ENCODE peak calls at places on chromosomes 6 and 20, in nine cellular contexts. One of them, this sample, is unnamed.

GRCh38 chr6:27168586-27169443 is 78.7 kb upstream of the PRSS16 start:
- DNase-seq in breast epithelium: no peak
- DNase-seq in GM12865: no peak
- DNase-seq in prostate gland: no peak
- DNase-seq in retinal pigment epithelial cell: no peak
- DNase-seq in fibroblast of villous mesenchyme: peak
- DNase-seq in cardiac fibroblast: peak
- DNase-seq in activated B cell treated with CpG ODN at 0.5 μM for 24 hours: no peak
- DNase-seq in foreskin fibroblast: peak
- DNase-seq in this sample: no peak

GRCh38 chr6:4687989-4688947 is 87.9 kb upstream of the CDYL start:
- DNase-seq in breast epithelium: no peak
- DNase-seq in GM12865: no peak
- DNase-seq in prostate gland: no peak
- DNase-seq in retinal pigment epithelial cell: peak
- DNase-seq in fibroblast of villous mesenchyme: peak
- DNase-seq in cardiac fibroblast: peak
- DNase-seq in activated B cell treated with CpG ODN at 0.5 μM for 24 hours: no peak
- DNase-seq in foreskin fibroblast: peak
- DNase-seq in this sample: no peak

GRCh38 chr6:8245736-8246135 is 143.4 kb upstream of the EEF1E1 start:
- DNase-seq in breast epithelium: no peak
- DNase-seq in GM12865: no peak
- DNase-seq in prostate gland: no peak
- DNase-seq in retinal pigment epithelial cell: no peak
- DNase-seq in fibroblast of villous mesenchyme: no peak
- DNase-seq in cardiac fibroblast: no peak
- DNase-seq in activated B cell treated with CpG ODN at 0.5 μM for 24 hours: no peak
- DNase-seq in foreskin fibroblast: no peak
- DNase-seq in this sample: no peak

GRCh38 chr6:142827356-142827755 is 117.6 kb downstream of the HIVEP2 start:
- DNase-seq in breast epithelium: no peak
- DNase-seq in GM12865: no peak
- DNase-seq in prostate gland: no peak
- DNase-seq in retinal pigment epithelial cell: no peak
- DNase-seq in fibroblast of villous mesenchyme: no peak
- DNase-seq in cardiac fibroblast: peak
- DNase-seq in activated B cell treated with CpG ODN at 0.5 μM for 24 hours: no peak
- DNase-seq in foreskin fibroblast: no peak
- DNase-seq in this sample: no peak

GRCh38 chr20:2165871-2166270 is 64.2 kb downstream of the STK35 start:
- DNase-seq in breast epithelium: no peak
- DNase-seq in GM12865: no peak
- DNase-seq in prostate gland: no peak
- DNase-seq in retinal pigment epithelial cell: no peak
- DNase-seq in fibroblast of villous mesenchyme: no peak
- DNase-seq in cardiac fibroblast: no peak
- DNase-seq in activated B cell treated with CpG ODN at 0.5 μM for 24 hours: no peak
- DNase-seq in foreskin fibroblast: no peak
- DNase-seq in this sample: no peak

GRCh38 chr6:71602385-71602949 is 283.9 kb upstream of the RIMS1 start:
- DNase-seq in breast epithelium: no peak
- DNase-seq in GM12865: no peak
- DNase-seq in prostate gland: no peak
- DNase-seq in retinal pigment epithelial cell: peak
- DNase-seq in fibroblast of villous mesenchyme: no peak
- DNase-seq in cardiac fibroblast: peak
- DNase-seq in activated B cell treated with CpG ODN at 0.5 μM for 24 hours: no peak
- DNase-seq in foreskin fibroblast: no peak
- DNase-seq in this sample: no peak

GRCh38 chr6:142301421-142302391 is at the start of gene ADGRG6:
- DNase-seq in breast epithelium: no peak
- DNase-seq in GM12865: peak
- DNase-seq in prostate gland: peak
- DNase-seq in retinal pigment epithelial cell: no peak
- DNase-seq in fibroblast of villous mesenchyme: peak
- DNase-seq in cardiac fibroblast: peak
- DNase-seq in activated B cell treated with CpG ODN at 0.5 μM for 24 hours: peak
- DNase-seq in foreskin fibroblast: no peak
- DNase-seq in this sample: peak

GRCh38 chr6:74170118-74170517 is 474.1 kb downstream of the CD109 start:
- DNase-seq in breast epithelium: no peak
- DNase-seq in GM12865: no peak
- DNase-seq in prostate gland: no peak
- DNase-seq in retinal pigment epithelial cell: no peak
- DNase-seq in fibroblast of villous mesenchyme: peak
- DNase-seq in cardiac fibroblast: peak
- DNase-seq in activated B cell treated with CpG ODN at 0.5 μM for 24 hours: no peak
- DNase-seq in foreskin fibroblast: peak
- DNase-seq in this sample: no peak

GRCh38 chr6:18432180-18432579 is 45.0 kb downstream of the RNF144B start:
- DNase-seq in breast epithelium: no peak
- DNase-seq in GM12865: no peak
- DNase-seq in prostate gland: no peak
- DNase-seq in retinal pigment epithelial cell: no peak
- DNase-seq in fibroblast of villous mesenchyme: peak
- DNase-seq in cardiac fibroblast: peak
- DNase-seq in activated B cell treated with CpG ODN at 0.5 μM for 24 hours: no peak
- DNase-seq in foreskin fibroblast: peak
- DNase-seq in this sample: no peak

GRCh38 chr6:56536536-56536935 is 106.2 kb downstream of the DST start:
- DNase-seq in breast epithelium: no peak
- DNase-seq in GM12865: no peak
- DNase-seq in prostate gland: no peak
- DNase-seq in retinal pigment epithelial cell: no peak
- DNase-seq in fibroblast of villous mesenchyme: no peak
- DNase-seq in cardiac fibroblast: no peak
- DNase-seq in activated B cell treated with CpG ODN at 0.5 μM for 24 hours: no peak
- DNase-seq in foreskin fibroblast: no peak
- DNase-seq in this sample: no peak

GRCh38 chr6:72416744-72417143 is 205.1 kb upstream of the KCNQ5 start:
- DNase-seq in breast epithelium: no peak
- DNase-seq in GM12865: no peak
- DNase-seq in prostate gland: no peak
- DNase-seq in retinal pigment epithelial cell: no peak
- DNase-seq in fibroblast of villous mesenchyme: no peak
- DNase-seq in cardiac fibroblast: no peak
- DNase-seq in activated B cell treated with CpG ODN at 0.5 μM for 24 hours: no peak
- DNase-seq in foreskin fibroblast: no peak
- DNase-seq in this sample: no peak

GRCh38 chr6:18277181-18278006 is 13.1 kb upstream of the DEK start:
- DNase-seq in breast epithelium: no peak
- DNase-seq in GM12865: no peak
- DNase-seq in prostate gland: no peak
- DNase-seq in retinal pigment epithelial cell: no peak
- DNase-seq in fibroblast of villous mesenchyme: no peak
- DNase-seq in cardiac fibroblast: no peak
- DNase-seq in activated B cell treated with CpG ODN at 0.5 μM for 24 hours: no peak
- DNase-seq in foreskin fibroblast: no peak
- DNase-seq in this sample: no peak

GRCh38 chr6:167588920-167589614 is 237.6 kb upstream of the AFDN start:
- DNase-seq in breast epithelium: peak
- DNase-seq in GM12865: no peak
- DNase-seq in prostate gland: no peak
- DNase-seq in retinal pigment epithelial cell: no peak
- DNase-seq in fibroblast of villous mesenchyme: no peak
- DNase-seq in cardiac fibroblast: no peak
- DNase-seq in activated B cell treated with CpG ODN at 0.5 μM for 24 hours: no peak
- DNase-seq in foreskin fibroblast: no peak
- DNase-seq in this sample: no peak

GRCh38 chr20:46312075-46312944 is 4.0 kb upstream of the CDH22 start:
- DNase-seq in breast epithelium: no peak
- DNase-seq in GM12865: no peak
- DNase-seq in prostate gland: no peak
- DNase-seq in retinal pigment epithelial cell: no peak
- DNase-seq in fibroblast of villous mesenchyme: no peak
- DNase-seq in cardiac fibroblast: no peak
- DNase-seq in activated B cell treated with CpG ODN at 0.5 μM for 24 hours: no peak
- DNase-seq in foreskin fibroblast: no peak
- DNase-seq in this sample: no peak

GRCh38 chr6:170174771-170175643 is 115.9 kb downstream of the DLL1 start:
- DNase-seq in breast epithelium: peak
- DNase-seq in GM12865: no peak
- DNase-seq in prostate gland: peak
- DNase-seq in retinal pigment epithelial cell: no peak
- DNase-seq in fibroblast of villous mesenchyme: no peak
- DNase-seq in cardiac fibroblast: no peak
- DNase-seq in activated B cell treated with CpG ODN at 0.5 μM for 24 hours: no peak
- DNase-seq in foreskin fibroblast: no peak
- DNase-seq in this sample: no peak

GRCh38 chr6:26543953-26544352 is 5.8 kb downstream of the HMGN4 start:
- DNase-seq in breast epithelium: no peak
- DNase-seq in GM12865: peak
- DNase-seq in prostate gland: no peak
- DNase-seq in retinal pigment epithelial cell: no peak
- DNase-seq in fibroblast of villous mesenchyme: peak
- DNase-seq in cardiac fibroblast: peak
- DNase-seq in activated B cell treated with CpG ODN at 0.5 μM for 24 hours: no peak
- DNase-seq in foreskin fibroblast: no peak
- DNase-seq in this sample: no peak

GRCh38 chr20:49346682-49347081 is 68.8 kb upstream of the ZNFX1 start:
- DNase-seq in breast epithelium: no peak
- DNase-seq in GM12865: no peak
- DNase-seq in prostate gland: no peak
- DNase-seq in retinal pigment epithelial cell: no peak
- DNase-seq in fibroblast of villous mesenchyme: no peak
- DNase-seq in cardiac fibroblast: no peak
- DNase-seq in activated B cell treated with CpG ODN at 0.5 μM for 24 hours: no peak
- DNase-seq in foreskin fibroblast: no peak
- DNase-seq in this sample: no peak

GRCh38 chr6:105202486-105202885 is 22.7 kb upstream of the POPDC3 start:
- DNase-seq in breast epithelium: no peak
- DNase-seq in GM12865: no peak
- DNase-seq in prostate gland: no peak
- DNase-seq in retinal pigment epithelial cell: no peak
- DNase-seq in fibroblast of villous mesenchyme: no peak
- DNase-seq in cardiac fibroblast: no peak
- DNase-seq in activated B cell treated with CpG ODN at 0.5 μM for 24 hours: no peak
- DNase-seq in foreskin fibroblast: no peak
- DNase-seq in this sample: no peak
- TF ChIP-seq CTCF in breast epithelium: no peak
- TF ChIP-seq CTCF in GM12865: no peak
- TF ChIP-seq CTCF in prostate gland: no peak
- TF ChIP-seq CTCF in retinal pigment epithelial cell: no peak
- TF ChIP-seq CTCF in fibroblast of villous mesenchyme: no peak
- TF ChIP-seq CTCF in cardiac fibroblast: no peak
- TF ChIP-seq CTCF in activated B cell treated with CpG ODN at 0.5 μM for 24 hours: no peak
- TF ChIP-seq CTCF in foreskin fibroblast: no peak
- TF ChIP-seq CTCF in this sample: no peak

DNA sequence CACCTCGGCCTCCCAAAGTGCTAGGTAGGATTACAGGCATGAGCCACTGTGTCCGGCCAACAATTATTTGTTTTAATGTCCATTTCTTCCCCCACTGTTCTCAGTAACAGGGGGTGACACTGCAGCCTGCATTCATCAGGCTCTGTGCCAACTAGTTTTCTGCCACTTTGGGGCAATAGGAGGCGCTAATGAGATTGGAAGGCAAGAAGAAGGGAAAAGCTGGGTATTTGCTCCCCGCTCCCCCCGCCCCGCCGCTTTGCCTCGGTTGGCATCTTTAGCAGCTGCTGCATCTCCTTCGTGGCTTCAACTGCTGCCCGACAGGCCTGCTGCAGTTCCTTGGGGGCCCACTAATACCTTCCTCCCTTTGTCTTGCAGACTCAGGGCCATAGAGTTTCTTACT is 35.0 kb upstream of the MDGA1 start:
- DNase-seq in breast epithelium: no peak
- DNase-seq in GM12865: no peak
- DNase-seq in prostate gland: no peak
- DNase-seq in retinal pigment epithelial cell: no peak
- DNase-seq in fibroblast of villous mesenchyme: no peak
- DNase-seq in cardiac fibroblast: no peak
- DNase-seq in activated B cell treated with CpG ODN at 0.5 μM for 24 hours: no peak
- DNase-seq in foreskin fibroblast: no peak
- DNase-seq in this sample: no peak
- TF ChIP-seq CTCF in breast epithelium: no peak
- TF ChIP-seq CTCF in GM12865: no peak
- TF ChIP-seq CTCF in prostate gland: no peak
- TF ChIP-seq CTCF in retinal pigment epithelial cell: no peak
- TF ChIP-seq CTCF in fibroblast of villous mesenchyme: no peak
- TF ChIP-seq CTCF in cardiac fibroblast: no peak
- TF ChIP-seq CTCF in activated B cell treated with CpG ODN at 0.5 μM for 24 hours: no peak
- TF ChIP-seq CTCF in foreskin fibroblast: no peak
- TF ChIP-seq CTCF in this sample: no peak

DNA sequence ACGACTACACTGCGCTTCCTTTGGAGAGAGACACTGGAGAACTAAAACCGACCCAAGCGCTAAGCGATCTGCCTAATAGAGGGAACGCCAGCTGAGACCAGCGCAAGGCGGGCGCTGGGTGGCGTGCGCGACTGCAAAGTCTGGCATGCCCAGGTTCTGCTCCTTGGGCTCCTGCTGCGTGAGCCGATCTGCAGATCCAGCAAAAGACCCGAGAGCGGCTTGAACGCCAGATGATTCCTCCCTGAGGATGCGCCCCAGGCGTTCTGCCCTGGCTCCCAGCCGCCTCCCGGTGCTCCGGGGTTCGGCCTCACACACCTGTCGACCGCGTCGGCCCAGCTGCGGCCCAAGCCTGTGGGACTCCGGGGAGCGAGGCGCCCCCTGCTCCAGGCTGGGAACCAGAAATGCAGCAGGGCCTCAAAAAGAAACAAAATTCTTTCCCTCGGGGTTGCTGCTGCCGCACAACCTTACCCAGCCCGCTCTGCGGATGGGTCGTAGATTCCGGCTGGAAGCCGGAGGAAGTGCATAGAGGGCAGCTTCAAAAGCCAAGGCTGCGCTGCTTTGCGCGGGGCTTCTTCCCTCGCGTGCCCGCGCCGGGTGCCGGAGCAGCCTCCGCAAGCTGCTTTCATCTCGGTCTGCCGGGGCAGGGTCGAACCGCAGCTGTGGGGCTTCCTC is 17.9 kb upstream of the PRDM13 start:
- DNase-seq in breast epithelium: peak
- DNase-seq in GM12865: peak
- DNase-seq in prostate gland: peak
- DNase-seq in retinal pigment epithelial cell: no peak
- DNase-seq in fibroblast of villous mesenchyme: peak
- DNase-seq in cardiac fibroblast: peak
- DNase-seq in activated B cell treated with CpG ODN at 0.5 μM for 24 hours: peak
- DNase-seq in foreskin fibroblast: peak
- DNase-seq in this sample: peak
- TF ChIP-seq CTCF in breast epithelium: no peak
- TF ChIP-seq CTCF in GM12865: peak
- TF ChIP-seq CTCF in prostate gland: peak
- TF ChIP-seq CTCF in retinal pigment epithelial cell: peak
- TF ChIP-seq CTCF in fibroblast of villous mesenchyme: peak
- TF ChIP-seq CTCF in cardiac fibroblast: peak
- TF ChIP-seq CTCF in activated B cell treated with CpG ODN at 0.5 μM for 24 hours: no peak
- TF ChIP-seq CTCF in foreskin fibroblast: peak
- TF ChIP-seq CTCF in this sample: peak

DNA sequence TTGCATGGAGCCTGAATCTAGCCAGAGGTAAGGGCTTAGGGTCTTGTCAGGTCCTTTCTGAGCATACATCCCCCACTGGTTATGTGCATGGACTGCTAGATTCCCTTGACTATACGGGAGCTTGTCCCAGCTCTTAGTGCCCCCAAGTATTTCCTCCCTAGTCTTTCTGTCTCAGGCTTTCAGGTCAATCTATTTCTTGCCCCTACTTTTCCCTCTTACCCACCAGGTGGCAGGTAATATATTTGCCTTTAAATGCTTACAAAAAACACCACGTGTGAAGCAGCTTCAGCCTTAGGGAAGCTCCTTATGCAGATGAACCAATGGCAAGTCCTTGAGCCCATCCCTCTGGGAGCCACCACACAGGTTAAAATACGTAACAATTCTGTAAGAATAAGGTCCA is 454.2 kb downstream of the GRIK2 start:
- DNase-seq in breast epithelium: no peak
- DNase-seq in GM12865: no peak
- DNase-seq in prostate gland: no peak
- DNase-seq in retinal pigment epithelial cell: no peak
- DNase-seq in fibroblast of villous mesenchyme: no peak
- DNase-seq in cardiac fibroblast: no peak
- DNase-seq in activated B cell treated with CpG ODN at 0.5 μM for 24 hours: no peak
- DNase-seq in foreskin fibroblast: no peak
- DNase-seq in this sample: no peak
- TF ChIP-seq CTCF in breast epithelium: no peak
- TF ChIP-seq CTCF in GM12865: no peak
- TF ChIP-seq CTCF in prostate gland: no peak
- TF ChIP-seq CTCF in retinal pigment epithelial cell: no peak
- TF ChIP-seq CTCF in fibroblast of villous mesenchyme: no peak
- TF ChIP-seq CTCF in cardiac fibroblast: no peak
- TF ChIP-seq CTCF in activated B cell treated with CpG ODN at 0.5 μM for 24 hours: no peak
- TF ChIP-seq CTCF in foreskin fibroblast: no peak
- TF ChIP-seq CTCF in this sample: no peak

This sample was measured in GM20000.